ENCODE peak calls at places on chromosomes 2 and 18, in eight cellular contexts. Z, M, L, A, H, K, G and T are unnamed samples.

GRCh38 chr2:4020153-4020552 is 316.8 kb downstream of the DCDC2C start:
- DNase-seq in Z (no peak), M (no peak), L (peak), A (no peak), H (peak), K (no peak), G (no peak), T (no peak)

GRCh38 chr18:74488354-74488753 is 7.8 kb upstream of the CNDP2 start:
- DNase-seq in Z (no peak), M (no peak), L (no peak), A (no peak), H (no peak), K (no peak), G (no peak), T (no peak)

GRCh38 chr2:86769838-86770237 is 20.9 kb downstream of the CD8A start:
- DNase-seq in Z (no peak), M (no peak), L (no peak), A (no peak), H (no peak), K (no peak), G (no peak), T (no peak)

GRCh38 chr18:57931038-57931437 is 113.0 kb upstream of the NEDD4L start:
- DNase-seq in Z (no peak), M (no peak), L (peak), A (no peak), H (no peak), K (no peak), G (no peak), T (no peak)

GRCh38 chr2:65537651-65538385 is 105.4 kb upstream of the SPRED2 start:
- DNase-seq in Z (no peak), M (no peak), L (no peak), A (no peak), H (peak), K (peak), G (no peak), T (no peak)

GRCh38 chr2:211454684-211455083 is 898.3 kb downstream of the CPS1 start:
- DNase-seq in Z (no peak), M (no peak), L (no peak), A (no peak), H (no peak), K (peak), G (no peak), T (no peak)

GRCh38 chr2:197453914-197454398 is 604 bp downstream of the COQ10B start:
- DNase-seq in Z (peak), M (no peak), L (no peak), A (peak), H (peak), K (no peak), G (no peak), T (peak)

GRCh38 chr2:100019499-100019898 is 122.9 kb downstream of the AFF3 start:
- DNase-seq in Z (no peak), M (no peak), L (no peak), A (no peak), H (no peak), K (no peak), G (no peak), T (no peak)

GRCh38 chr2:26942543-26943295 is 27.7 kb upstream of the MAPRE3 start:
- DNase-seq in Z (peak), M (peak), L (peak), A (peak), H (peak), K (peak), G (peak), T (peak)

GRCh38 chr2:11685906-11686470 is 16.0 kb upstream of the NTSR2 start:
- DNase-seq in Z (no peak), M (no peak), L (no peak), A (no peak), H (no peak), K (no peak), G (no peak), T (no peak)

GRCh38 chr2:120468136-120468535 is 122.2 kb downstream of the INHBB start:
- DNase-seq in Z (no peak), M (no peak), L (no peak), A (no peak), H (no peak), K (no peak), G (no peak), T (no peak)

GRCh38 chr18:9951022-9951859 is 37.4 kb downstream of the VAPA start:
- DNase-seq in Z (no peak), M (peak), L (peak), A (peak), H (peak), K (peak), G (no peak), T (no peak)

GRCh38 chr2:232523682-232524597 is 2.0 kb upstream of the CHRND start:
- DNase-seq in Z (peak), M (no peak), L (peak), A (peak), H (peak), K (peak), G (no peak), T (no peak)

GRCh38 chr2:157603203-157603602 is 25.5 kb downstream of the ACVR1C start:
- DNase-seq in Z (no peak), M (no peak), L (no peak), A (no peak), H (no peak), K (no peak), G (no peak), T (no peak)

GRCh38 chr2:88437010-88437409 is 15.5 kb downstream of the FOXI3 start:
- DNase-seq in Z (no peak), M (no peak), L (no peak), A (no peak), H (no peak), K (no peak), G (no peak), T (no peak)

GRCh38 chr2:66236067-66236705 is 198.7 kb upstream of the MEIS1 start:
- DNase-seq in Z (no peak), M (no peak), L (no peak), A (no peak), H (no peak), K (no peak), G (no peak), T (no peak)

GRCh38 chr2:11492720-11493119 is 26.8 kb upstream of the E2F6 start:
- DNase-seq in Z (no peak), M (no peak), L (no peak), A (no peak), H (no peak), K (no peak), G (no peak), T (no peak)

GRCh38 chr2:76008001-76008702 is 297.4 kb upstream of the GCFC2 start:
- DNase-seq in Z (no peak), M (no peak), L (no peak), A (no peak), H (no peak), K (no peak), G (no peak), T (no peak)

GRCh38 chr2:8994386-8994785 is 9.1 kb downstream of the MBOAT2 start:
- DNase-seq in Z (no peak), M (no peak), L (no peak), A (no peak), H (no peak), K (no peak), G (no peak), T (no peak)

GRCh38 chr18:11947214-11948119 is 33.8 kb upstream of the IMPA2 start:
- DNase-seq in Z (peak), M (peak), L (peak), A (peak), H (peak), K (peak), G (peak), T (peak)